ENCODE peak calls at places on chromosomes 7 and 10, in five cellular contexts. Q is mammary epithelial cell, N is esophagus muscularis mucosa, V is cardiac fibroblast, E is activated T-helper 1 cell treated with Interleukin-2 at 50 U/mL for 16 hours. B is an unnamed sample.
A peak's percentile ranks its signal among the peaks of the same experiment; 100 is the strongest.

GRCh38 chr7:136964347-136964746 is 95.9 kb downstream of the CHRM2 start:
- DNase-seq in V (no peak), N (no peak), Q (no peak), E (no peak), B (no peak)

GRCh38 chr10:75071164-75071489 is 40.3 kb upstream of the SAMD8 start:
- DNase-seq in E (no peak), N (no peak), Q (no peak), V (no peak), B (no peak)

GRCh38 chr7:16509829-16510228 is 16.8 kb upstream of the LRRC72 start:
- DNase-seq in V (no peak), N (no peak), E (no peak), Q (no peak), B (no peak)

GRCh38 chr10:133442191-133442966 is 11.4 kb upstream of the SCART1 start:
- DNase-seq in E (no peak), V (no peak), Q (no peak), N (peak; percentile 62), B (no peak)

GRCh38 chr10:12795723-12796122 is 205.8 kb downstream of the CCDC3 start:
- DNase-seq in Q (no peak), N (no peak), V (no peak), E (no peak), B (no peak)

GRCh38 chr7:150727381-150727780 is 9.8 kb upstream of the GIMAP5 start:
- DNase-seq in E (no peak), N (no peak), V (no peak), Q (peak; percentile 11), B (no peak)

GRCh38 chr7:11233871-11234270 is 260.2 kb downstream of the PHF14 start:
- DNase-seq in E (no peak), Q (no peak), N (no peak), V (no peak), B (no peak)

GRCh38 chr10:119658274-119658673 is 7.1 kb downstream of the BAG3 start:
- DNase-seq in V (peak; percentile 95), N (peak; percentile 95), Q (peak; percentile 92), E (no peak), B (no peak)